ENCODE peak calls at places on chromosome 4, in eight cellular contexts. One of them, this sample, is unnamed.

GRCh38 chr4:51853027-51853682 is 10.2 kb downstream of the DCUN1D4 start:
- DNase-seq in SK-N-SH: no peak
- DNase-seq in GM23338: peak; percentile 42
- DNase-seq in fibroblast of lung: peak; percentile 29
- DNase-seq in epithelial cell of esophagus: no peak
- DNase-seq in cardiac muscle cell: peak; percentile 13
- DNase-seq in brain microvascular endothelial cell: no peak
- DNase-seq in Peyer's patch: no peak
- DNase-seq in this sample: no peak

GRCh38 chr4:189845145-189845846 is 95.4 kb upstream of the FRG1 start:
- DNase-seq in SK-N-SH: no peak
- DNase-seq in GM23338: no peak
- DNase-seq in fibroblast of lung: peak; percentile 4
- DNase-seq in epithelial cell of esophagus: no peak
- DNase-seq in cardiac muscle cell: no peak
- DNase-seq in brain microvascular endothelial cell: no peak
- DNase-seq in Peyer's patch: no peak
- DNase-seq in this sample: no peak

GRCh38 chr4:38324861-38325451 is 339.0 kb upstream of the KLF3 start:
- DNase-seq in SK-N-SH: no peak
- DNase-seq in GM23338: no peak
- DNase-seq in fibroblast of lung: no peak
- DNase-seq in epithelial cell of esophagus: no peak
- DNase-seq in cardiac muscle cell: no peak
- DNase-seq in brain microvascular endothelial cell: no peak
- DNase-seq in Peyer's patch: no peak
- DNase-seq in this sample: no peak

GRCh38 chr4:80566203-80566872 is 230.8 kb downstream of the CFAP299 start:
- DNase-seq in SK-N-SH: no peak
- DNase-seq in GM23338: no peak
- DNase-seq in fibroblast of lung: no peak
- DNase-seq in epithelial cell of esophagus: peak; percentile 2
- DNase-seq in cardiac muscle cell: no peak
- DNase-seq in brain microvascular endothelial cell: no peak
- DNase-seq in Peyer's patch: no peak
- DNase-seq in this sample: no peak

GRCh38 chr4:41360911-41361830 is 104.4 kb downstream of the UCHL1 start:
- DNase-seq in SK-N-SH: peak; percentile 46
- DNase-seq in GM23338: peak; percentile 61
- DNase-seq in fibroblast of lung: peak; percentile 36
- DNase-seq in epithelial cell of esophagus: peak; percentile 32
- DNase-seq in cardiac muscle cell: peak; percentile 45
- DNase-seq in brain microvascular endothelial cell: no peak
- DNase-seq in Peyer's patch: peak; percentile 60
- DNase-seq in this sample: no peak

GRCh38 chr4:140019619-140020367 is 134.2 kb downstream of the MAML3 start:
- DNase-seq in SK-N-SH: no peak
- DNase-seq in GM23338: no peak
- DNase-seq in fibroblast of lung: no peak
- DNase-seq in epithelial cell of esophagus: no peak
- DNase-seq in cardiac muscle cell: no peak
- DNase-seq in brain microvascular endothelial cell: no peak
- DNase-seq in Peyer's patch: no peak
- DNase-seq in this sample: no peak

GRCh38 chr4:19748470-19748869 is 503.2 kb upstream of the SLIT2 start:
- DNase-seq in SK-N-SH: no peak
- DNase-seq in GM23338: no peak
- DNase-seq in fibroblast of lung: peak; percentile 76
- DNase-seq in epithelial cell of esophagus: peak; percentile 3
- DNase-seq in cardiac muscle cell: no peak
- DNase-seq in brain microvascular endothelial cell: peak; percentile 64
- DNase-seq in Peyer's patch: no peak
- DNase-seq in this sample: peak; percentile 94

GRCh38 chr4:21593268-21594002 is 355.1 kb downstream of the KCNIP4 start:
- DNase-seq in SK-N-SH: peak; percentile 10
- DNase-seq in GM23338: no peak
- DNase-seq in fibroblast of lung: peak; percentile 5
- DNase-seq in epithelial cell of esophagus: no peak
- DNase-seq in cardiac muscle cell: no peak
- DNase-seq in brain microvascular endothelial cell: no peak
- DNase-seq in Peyer's patch: no peak
- DNase-seq in this sample: no peak

GRCh38 chr4:165379662-165380061 is 854 bp downstream of the CPE start:
- DNase-seq in SK-N-SH: peak; percentile 50
- DNase-seq in GM23338: peak; percentile 62
- DNase-seq in fibroblast of lung: peak; percentile 44
- DNase-seq in epithelial cell of esophagus: no peak
- DNase-seq in cardiac muscle cell: peak; percentile 52
- DNase-seq in brain microvascular endothelial cell: peak; percentile 79
- DNase-seq in Peyer's patch: no peak
- DNase-seq in this sample: peak; percentile 21

GRCh38 chr4:111847256-111848108 is 297.8 kb upstream of the FAM241A start:
- DNase-seq in SK-N-SH: no peak
- DNase-seq in GM23338: peak; percentile 53
- DNase-seq in fibroblast of lung: no peak
- DNase-seq in epithelial cell of esophagus: peak; percentile 26
- DNase-seq in cardiac muscle cell: no peak
- DNase-seq in brain microvascular endothelial cell: no peak
- DNase-seq in Peyer's patch: no peak
- DNase-seq in this sample: no peak

GRCh38 chr4:34157546-34157945 is 2086.8 kb downstream of the ARAP2 start:
- DNase-seq in SK-N-SH: no peak
- DNase-seq in GM23338: no peak
- DNase-seq in fibroblast of lung: peak; percentile 18
- DNase-seq in epithelial cell of esophagus: peak; percentile 5
- DNase-seq in cardiac muscle cell: no peak
- DNase-seq in brain microvascular endothelial cell: no peak
- DNase-seq in Peyer's patch: no peak
- DNase-seq in this sample: no peak

GRCh38 chr4:48780867-48781219 is 764 bp upstream of the FRYL start:
- DNase-seq in SK-N-SH: peak; percentile 9
- DNase-seq in GM23338: no peak
- DNase-seq in fibroblast of lung: peak; percentile 53
- DNase-seq in epithelial cell of esophagus: peak; percentile 42
- DNase-seq in cardiac muscle cell: no peak
- DNase-seq in brain microvascular endothelial cell: peak; percentile 11
- DNase-seq in Peyer's patch: no peak
- DNase-seq in this sample: peak; percentile 51

GRCh38 chr4:155999743-156000142 is 46.1 kb upstream of the CTSO start:
- DNase-seq in SK-N-SH: no peak
- DNase-seq in GM23338: peak; percentile 96
- DNase-seq in fibroblast of lung: peak; percentile 14
- DNase-seq in epithelial cell of esophagus: no peak
- DNase-seq in cardiac muscle cell: peak; percentile 67
- DNase-seq in brain microvascular endothelial cell: peak; percentile 32
- DNase-seq in Peyer's patch: no peak
- DNase-seq in this sample: peak; percentile 5

GRCh38 chr4:177105526-177105925 is 204.1 kb upstream of the NEIL3 start:
- DNase-seq in SK-N-SH: no peak
- DNase-seq in GM23338: no peak
- DNase-seq in fibroblast of lung: no peak
- DNase-seq in epithelial cell of esophagus: no peak
- DNase-seq in cardiac muscle cell: no peak
- DNase-seq in brain microvascular endothelial cell: no peak
- DNase-seq in Peyer's patch: no peak
- DNase-seq in this sample: no peak

GRCh38 chr4:36256398-36256828 is 12.1 kb upstream of the ARAP2 start:
- DNase-seq in SK-N-SH: no peak
- DNase-seq in GM23338: no peak
- DNase-seq in fibroblast of lung: no peak
- DNase-seq in epithelial cell of esophagus: no peak
- DNase-seq in cardiac muscle cell: no peak
- DNase-seq in brain microvascular endothelial cell: no peak
- DNase-seq in Peyer's patch: peak; percentile 56
- DNase-seq in this sample: no peak

GRCh38 chr4:15836362-15836761 is 58.2 kb downstream of the CD38 start:
- DNase-seq in SK-N-SH: no peak
- DNase-seq in GM23338: no peak
- DNase-seq in fibroblast of lung: no peak
- DNase-seq in epithelial cell of esophagus: peak; percentile 92
- DNase-seq in cardiac muscle cell: no peak
- DNase-seq in brain microvascular endothelial cell: no peak
- DNase-seq in Peyer's patch: no peak
- DNase-seq in this sample: no peak

DNA sequence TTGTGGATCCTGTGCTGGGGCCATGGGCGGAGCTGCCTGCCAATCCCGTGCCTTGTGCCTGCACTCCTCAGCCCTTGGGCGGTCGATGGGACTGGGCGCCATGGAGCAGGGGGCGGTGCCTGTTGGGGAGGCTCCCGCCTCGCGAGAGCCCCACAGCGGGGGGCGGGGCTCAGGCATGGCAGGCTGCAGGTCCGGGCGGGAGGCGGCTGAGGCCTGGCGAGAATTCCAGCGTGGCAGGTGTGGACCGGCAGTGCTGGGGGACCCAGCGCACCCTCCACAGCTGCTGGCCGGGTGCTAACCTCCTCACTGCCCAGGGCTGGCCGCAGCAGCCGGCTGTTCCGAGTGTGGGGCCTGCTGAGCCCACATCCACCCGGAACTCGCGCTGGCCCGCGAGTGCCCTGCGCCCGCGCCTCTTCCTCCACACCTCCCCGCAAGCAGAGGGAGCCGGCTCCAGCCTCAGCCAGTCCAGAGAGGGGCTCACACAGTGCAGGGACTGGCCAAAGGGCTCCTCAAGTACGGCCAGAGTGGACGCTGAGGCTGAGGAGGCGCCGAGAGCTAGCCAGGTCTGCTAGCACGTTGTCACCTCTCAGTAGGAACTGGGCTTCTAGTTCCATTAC is 85.9 kb downstream of the GBA3 start:
- DNase-seq in SK-N-SH: no peak
- DNase-seq in GM23338: peak; percentile 6
- DNase-seq in fibroblast of lung: no peak
- DNase-seq in epithelial cell of esophagus: no peak
- DNase-seq in cardiac muscle cell: no peak
- DNase-seq in brain microvascular endothelial cell: no peak
- DNase-seq in Peyer's patch: no peak
- DNase-seq in this sample: no peak
- H3K4me3 ChIP-seq in SK-N-SH: no peak overlapping the region
- H3K4me3 ChIP-seq in GM23338: no peak overlapping the region
- H3K4me3 ChIP-seq in fibroblast of lung: no peak overlapping the region
- H3K4me3 ChIP-seq in epithelial cell of esophagus: no peak overlapping the region
- H3K4me3 ChIP-seq in cardiac muscle cell: no peak overlapping the region
- H3K4me3 ChIP-seq in brain microvascular endothelial cell: no peak overlapping the region
- H3K4me3 ChIP-seq in Peyer's patch: no peak overlapping the region
- H3K4me3 ChIP-seq in this sample: no peak overlapping the region

GRCh38 chr4:86035688-86036087 is 324.2 kb downstream of the MAPK10 start:
- DNase-seq in SK-N-SH: no peak
- DNase-seq in GM23338: no peak
- DNase-seq in fibroblast of lung: peak; percentile 40
- DNase-seq in epithelial cell of esophagus: peak; percentile 79
- DNase-seq in cardiac muscle cell: no peak
- DNase-seq in brain microvascular endothelial cell: no peak
- DNase-seq in Peyer's patch: no peak
- DNase-seq in this sample: peak; percentile 60

GRCh38 chr4:86033171-86033570 is 326.7 kb downstream of the MAPK10 start:
- DNase-seq in SK-N-SH: no peak
- DNase-seq in GM23338: no peak
- DNase-seq in fibroblast of lung: peak; percentile 93
- DNase-seq in epithelial cell of esophagus: no peak
- DNase-seq in cardiac muscle cell: peak; percentile 86
- DNase-seq in brain microvascular endothelial cell: peak; percentile 50
- DNase-seq in Peyer's patch: no peak
- DNase-seq in this sample: peak; percentile 91

GRCh38 chr4:86032476-86033022 is 327.3 kb downstream of the MAPK10 start:
- DNase-seq in SK-N-SH: peak; percentile 45
- DNase-seq in GM23338: no peak
- DNase-seq in fibroblast of lung: peak; percentile 96
- DNase-seq in epithelial cell of esophagus: peak; percentile 98
- DNase-seq in cardiac muscle cell: peak; percentile 32
- DNase-seq in brain microvascular endothelial cell: peak; percentile 79
- DNase-seq in Peyer's patch: no peak
- DNase-seq in this sample: peak; percentile 92

GRCh38 chr4:86034616-86035015 is 325.2 kb downstream of the MAPK10 start:
- DNase-seq in SK-N-SH: no peak
- DNase-seq in GM23338: no peak
- DNase-seq in fibroblast of lung: peak; percentile 65
- DNase-seq in epithelial cell of esophagus: peak; percentile 4
- DNase-seq in cardiac muscle cell: no peak
- DNase-seq in brain microvascular endothelial cell: no peak
- DNase-seq in Peyer's patch: no peak
- DNase-seq in this sample: peak; percentile 62

GRCh38 chr4:86031927-86032326 is 327.9 kb downstream of the MAPK10 start:
- DNase-seq in SK-N-SH: no peak
- DNase-seq in GM23338: no peak
- DNase-seq in fibroblast of lung: no peak
- DNase-seq in epithelial cell of esophagus: peak; percentile 48
- DNase-seq in cardiac muscle cell: no peak
- DNase-seq in brain microvascular endothelial cell: no peak
- DNase-seq in Peyer's patch: no peak
- DNase-seq in this sample: peak; percentile 37
- H3K4me3 ChIP-seq in SK-N-SH: no peak overlapping the region
- H3K4me3 ChIP-seq in GM23338: no peak overlapping the region
- H3K4me3 ChIP-seq in fibroblast of lung: no peak overlapping the region
- H3K4me3 ChIP-seq in epithelial cell of esophagus: no peak overlapping the region
- H3K4me3 ChIP-seq in cardiac muscle cell: no peak overlapping the region
- H3K4me3 ChIP-seq in brain microvascular endothelial cell: no peak overlapping the region
- H3K4me3 ChIP-seq in Peyer's patch: no peak overlapping the region
- H3K4me3 ChIP-seq in this sample: no peak overlapping the region

DNA sequence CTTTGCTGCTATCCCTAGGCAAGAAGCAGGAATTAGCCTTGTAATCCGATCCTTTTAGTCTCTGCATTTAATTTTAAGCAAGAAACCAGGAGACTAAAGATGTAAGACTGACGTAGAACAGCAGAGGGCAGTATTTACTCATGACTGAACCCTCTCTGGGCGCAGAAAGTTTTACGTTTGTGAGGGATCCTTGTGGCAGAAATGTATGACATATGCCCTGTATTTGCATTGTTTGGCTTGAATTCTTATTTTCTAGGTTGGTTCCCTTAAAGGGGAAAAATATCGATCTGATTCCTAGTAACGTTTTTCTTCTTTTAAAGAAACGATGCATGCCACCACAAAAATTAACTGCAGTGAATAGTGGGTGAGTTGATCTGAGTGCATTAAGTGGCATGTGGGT is 1.3 kb upstream of the FAT4 start:
- DNase-seq in SK-N-SH: peak; percentile 59
- DNase-seq in GM23338: peak; percentile 94
- DNase-seq in fibroblast of lung: peak; percentile 78
- DNase-seq in epithelial cell of esophagus: peak; percentile 85
- DNase-seq in cardiac muscle cell: peak; percentile 89
- DNase-seq in brain microvascular endothelial cell: peak; percentile 90
- DNase-seq in Peyer's patch: no peak
- DNase-seq in this sample: peak; percentile 94
- H3K4me3 ChIP-seq in SK-N-SH: no peak overlapping the region
- H3K4me3 ChIP-seq in GM23338: peak overlapping the region; percentile 92
- H3K4me3 ChIP-seq in fibroblast of lung: no peak overlapping the region
- H3K4me3 ChIP-seq in epithelial cell of esophagus: no peak overlapping the region
- H3K4me3 ChIP-seq in cardiac muscle cell: no peak overlapping the region
- H3K4me3 ChIP-seq in brain microvascular endothelial cell: no peak overlapping the region
- H3K4me3 ChIP-seq in Peyer's patch: no peak overlapping the region
- H3K4me3 ChIP-seq in this sample: no peak overlapping the region

GRCh38 chr4:61200991-61201526 is 933 bp downstream of the ADGRL3 start:
- DNase-seq in SK-N-SH: peak; percentile 56
- DNase-seq in GM23338: peak; percentile 74
- DNase-seq in fibroblast of lung: peak; percentile 40
- DNase-seq in epithelial cell of esophagus: peak; percentile 43
- DNase-seq in cardiac muscle cell: peak; percentile 66
- DNase-seq in brain microvascular endothelial cell: peak; percentile 45
- DNase-seq in Peyer's patch: peak; percentile 51
- DNase-seq in this sample: peak; percentile 38
- H3K4me3 ChIP-seq in SK-N-SH: peak overlapping the region; percentile 51
- H3K4me3 ChIP-seq in GM23338: peak overlapping the region; percentile 82
- H3K4me3 ChIP-seq in fibroblast of lung: peak overlapping the region; percentile 82
- H3K4me3 ChIP-seq in epithelial cell of esophagus: peak overlapping the region; percentile 61
- H3K4me3 ChIP-seq in cardiac muscle cell: peak overlapping the region; percentile 59
- H3K4me3 ChIP-seq in brain microvascular endothelial cell: peak overlapping the region; percentile 66
- H3K4me3 ChIP-seq in Peyer's patch: peak overlapping the region; percentile 28
- H3K4me3 ChIP-seq in this sample: peak overlapping the region; percentile 73

GRCh38 chr4:100574607-100575006 is 56.8 kb upstream of the EMCN start:
- DNase-seq in SK-N-SH: no peak
- DNase-seq in GM23338: no peak
- DNase-seq in fibroblast of lung: no peak
- DNase-seq in epithelial cell of esophagus: no peak
- DNase-seq in cardiac muscle cell: no peak
- DNase-seq in brain microvascular endothelial cell: no peak
- DNase-seq in Peyer's patch: no peak
- DNase-seq in this sample: no peak
- H3K4me3 ChIP-seq in SK-N-SH: no peak overlapping the region
- H3K4me3 ChIP-seq in GM23338: no peak overlapping the region
- H3K4me3 ChIP-seq in fibroblast of lung: no peak overlapping the region
- H3K4me3 ChIP-seq in epithelial cell of esophagus: no peak overlapping the region
- H3K4me3 ChIP-seq in cardiac muscle cell: no peak overlapping the region
- H3K4me3 ChIP-seq in brain microvascular endothelial cell: no peak overlapping the region
- H3K4me3 ChIP-seq in Peyer's patch: no peak overlapping the region
- H3K4me3 ChIP-seq in this sample: no peak overlapping the region